ENCODE peak calls at places on chromosomes 13 and 19, in ten cellular contexts. One of them, this sample, is unnamed.

GRCh38 chr13:59459972-59460371 is 703.8 kb downstream of the DIAPH3 start:
- DNase-seq in non-pigmented ciliary epithelial cell: no peak
- DNase-seq in neural crest cell: no peak
- DNase-seq in stimulated activated CD4-positive, alpha-beta T cell treated with anti-CD3 and anti-CD28 coated beads, Interleukin-2, amount 100 ng/mL, for 24 hours: no peak
- DNase-seq in esophagus squamous epithelium: no peak
- DNase-seq in ELR: no peak
- DNase-seq in SW 1271: no peak
- DNase-seq in heart left ventricle: no peak
- DNase-seq in AG04450: no peak
- DNase-seq in left cardiac atrium: no peak
- DNase-seq in this sample: no peak

GRCh38 chr13:50991624-50992610 is 82.3 kb downstream of the RNASEH2B start:
- DNase-seq in esophagus squamous epithelium: no peak
- DNase-seq in left cardiac atrium: no peak
- DNase-seq in non-pigmented ciliary epithelial cell: no peak
- DNase-seq in stimulated activated CD4-positive, alpha-beta T cell treated with anti-CD3 and anti-CD28 coated beads, Interleukin-2, amount 100 ng/mL, for 24 hours: no peak
- DNase-seq in neural crest cell: no peak
- DNase-seq in SW 1271: no peak
- DNase-seq in heart left ventricle: no peak
- DNase-seq in ELR: no peak
- DNase-seq in AG04450: no peak
- DNase-seq in this sample: no peak

GRCh38 chr19:46571495-46571894 is 29.6 kb upstream of the CALM3 start:
- DNase-seq in SW 1271: peak; percentile 6
- DNase-seq in ELR: peak; percentile 46
- DNase-seq in AG04450: no peak
- DNase-seq in left cardiac atrium: no peak
- DNase-seq in stimulated activated CD4-positive, alpha-beta T cell treated with anti-CD3 and anti-CD28 coated beads, Interleukin-2, amount 100 ng/mL, for 24 hours: peak; percentile 12
- DNase-seq in non-pigmented ciliary epithelial cell: no peak
- DNase-seq in heart left ventricle: no peak
- DNase-seq in neural crest cell: peak; percentile 14
- DNase-seq in esophagus squamous epithelium: no peak
- DNase-seq in this sample: no peak

GRCh38 chr19:16378291-16378889 is 53.8 kb downstream of the KLF2 start:
- DNase-seq in esophagus squamous epithelium: no peak
- DNase-seq in stimulated activated CD4-positive, alpha-beta T cell treated with anti-CD3 and anti-CD28 coated beads, Interleukin-2, amount 100 ng/mL, for 24 hours: no peak
- DNase-seq in left cardiac atrium: no peak
- DNase-seq in non-pigmented ciliary epithelial cell: no peak
- DNase-seq in SW 1271: no peak
- DNase-seq in ELR: no peak
- DNase-seq in heart left ventricle: no peak
- DNase-seq in AG04450: no peak
- DNase-seq in neural crest cell: no peak
- DNase-seq in this sample: no peak

GRCh38 chr13:40352385-40352778 is 314.1 kb downstream of the FOXO1 start:
- DNase-seq in non-pigmented ciliary epithelial cell: no peak
- DNase-seq in stimulated activated CD4-positive, alpha-beta T cell treated with anti-CD3 and anti-CD28 coated beads, Interleukin-2, amount 100 ng/mL, for 24 hours: no peak
- DNase-seq in esophagus squamous epithelium: no peak
- DNase-seq in left cardiac atrium: peak; percentile 66
- DNase-seq in ELR: no peak
- DNase-seq in AG04450: no peak
- DNase-seq in neural crest cell: no peak
- DNase-seq in SW 1271: no peak
- DNase-seq in heart left ventricle: peak; percentile 79
- DNase-seq in this sample: no peak

GRCh38 chr19:662207-662961 is 630 bp downstream of the RNF126 start:
- DNase-seq in non-pigmented ciliary epithelial cell: no peak
- DNase-seq in neural crest cell: no peak
- DNase-seq in SW 1271: peak; percentile 15
- DNase-seq in left cardiac atrium: peak; percentile 64
- DNase-seq in esophagus squamous epithelium: no peak
- DNase-seq in ELR: peak; percentile 67
- DNase-seq in heart left ventricle: no peak
- DNase-seq in AG04450: no peak
- DNase-seq in stimulated activated CD4-positive, alpha-beta T cell treated with anti-CD3 and anti-CD28 coated beads, Interleukin-2, amount 100 ng/mL, for 24 hours: peak; percentile 76
- DNase-seq in this sample: no peak

GRCh38 chr19:46825731-46826055 is 25.0 kb downstream of the AP2S1 start:
- DNase-seq in left cardiac atrium: no peak
- DNase-seq in heart left ventricle: no peak
- DNase-seq in stimulated activated CD4-positive, alpha-beta T cell treated with anti-CD3 and anti-CD28 coated beads, Interleukin-2, amount 100 ng/mL, for 24 hours: no peak
- DNase-seq in non-pigmented ciliary epithelial cell: no peak
- DNase-seq in ELR: no peak
- DNase-seq in neural crest cell: no peak
- DNase-seq in AG04450: no peak
- DNase-seq in SW 1271: no peak
- DNase-seq in esophagus squamous epithelium: no peak
- DNase-seq in this sample: no peak

GRCh38 chr19:48461982-48462655 is 6.7 kb downstream of the KCNJ14 start:
- DNase-seq in left cardiac atrium: no peak
- DNase-seq in SW 1271: no peak
- DNase-seq in stimulated activated CD4-positive, alpha-beta T cell treated with anti-CD3 and anti-CD28 coated beads, Interleukin-2, amount 100 ng/mL, for 24 hours: no peak
- DNase-seq in neural crest cell: no peak
- DNase-seq in ELR: peak; percentile 44
- DNase-seq in non-pigmented ciliary epithelial cell: no peak
- DNase-seq in heart left ventricle: no peak
- DNase-seq in esophagus squamous epithelium: no peak
- DNase-seq in AG04450: no peak
- DNase-seq in this sample: no peak

GRCh38 chr13:93473441-93474270 is 247.0 kb downstream of the GPC6 start:
- DNase-seq in ELR: no peak
- DNase-seq in left cardiac atrium: no peak
- DNase-seq in non-pigmented ciliary epithelial cell: no peak
- DNase-seq in SW 1271: no peak
- DNase-seq in heart left ventricle: no peak
- DNase-seq in neural crest cell: no peak
- DNase-seq in AG04450: peak; percentile 43
- DNase-seq in stimulated activated CD4-positive, alpha-beta T cell treated with anti-CD3 and anti-CD28 coated beads, Interleukin-2, amount 100 ng/mL, for 24 hours: no peak
- DNase-seq in esophagus squamous epithelium: no peak
- DNase-seq in this sample: no peak

GRCh38 chr19:18476507-18477041 is 38.6 kb upstream of the ISYNA1 start:
- DNase-seq in esophagus squamous epithelium: no peak
- DNase-seq in ELR: no peak
- DNase-seq in heart left ventricle: no peak
- DNase-seq in neural crest cell: no peak
- DNase-seq in SW 1271: no peak
- DNase-seq in left cardiac atrium: no peak
- DNase-seq in non-pigmented ciliary epithelial cell: no peak
- DNase-seq in AG04450: no peak
- DNase-seq in stimulated activated CD4-positive, alpha-beta T cell treated with anti-CD3 and anti-CD28 coated beads, Interleukin-2, amount 100 ng/mL, for 24 hours: no peak
- DNase-seq in this sample: no peak

GRCh38 chr13:24313449-24313848 is 4.1 kb downstream of the C1QTNF9 start:
- DNase-seq in neural crest cell: no peak
- DNase-seq in stimulated activated CD4-positive, alpha-beta T cell treated with anti-CD3 and anti-CD28 coated beads, Interleukin-2, amount 100 ng/mL, for 24 hours: no peak
- DNase-seq in non-pigmented ciliary epithelial cell: no peak
- DNase-seq in left cardiac atrium: no peak
- DNase-seq in AG04450: no peak
- DNase-seq in esophagus squamous epithelium: no peak
- DNase-seq in ELR: peak; percentile 27
- DNase-seq in heart left ventricle: no peak
- DNase-seq in SW 1271: no peak
- DNase-seq in this sample: no peak

GRCh38 chr19:35436477-35437141 is 11.4 kb upstream of the FFAR2 start:
- DNase-seq in AG04450: no peak
- DNase-seq in SW 1271: peak; percentile 2
- DNase-seq in esophagus squamous epithelium: no peak
- DNase-seq in ELR: peak; percentile 13
- DNase-seq in heart left ventricle: no peak
- DNase-seq in neural crest cell: no peak
- DNase-seq in left cardiac atrium: peak; percentile 35
- DNase-seq in non-pigmented ciliary epithelial cell: no peak
- DNase-seq in stimulated activated CD4-positive, alpha-beta T cell treated with anti-CD3 and anti-CD28 coated beads, Interleukin-2, amount 100 ng/mL, for 24 hours: no peak
- DNase-seq in this sample: no peak

GRCh38 chr19:46745521-46746280 is at the start of gene FKRP:
- DNase-seq in SW 1271: no peak
- DNase-seq in AG04450: no peak
- DNase-seq in stimulated activated CD4-positive, alpha-beta T cell treated with anti-CD3 and anti-CD28 coated beads, Interleukin-2, amount 100 ng/mL, for 24 hours: peak; percentile 51
- DNase-seq in esophagus squamous epithelium: no peak
- DNase-seq in heart left ventricle: peak; percentile 55
- DNase-seq in left cardiac atrium: no peak
- DNase-seq in ELR: peak; percentile 43
- DNase-seq in non-pigmented ciliary epithelial cell: no peak
- DNase-seq in neural crest cell: peak; percentile 17
- DNase-seq in this sample: no peak

GRCh38 chr19:1287622-1288527 is 2.2 kb downstream of the EFNA2 start:
- DNase-seq in SW 1271: no peak
- DNase-seq in AG04450: no peak
- DNase-seq in stimulated activated CD4-positive, alpha-beta T cell treated with anti-CD3 and anti-CD28 coated beads, Interleukin-2, amount 100 ng/mL, for 24 hours: no peak
- DNase-seq in non-pigmented ciliary epithelial cell: no peak
- DNase-seq in left cardiac atrium: no peak
- DNase-seq in esophagus squamous epithelium: no peak
- DNase-seq in heart left ventricle: no peak
- DNase-seq in ELR: no peak
- DNase-seq in neural crest cell: no peak
- DNase-seq in this sample: no peak

GRCh38 chr19:33176670-33177416 is 17.3 kb upstream of the LRP3 start:
- DNase-seq in left cardiac atrium: peak; percentile 97
- DNase-seq in SW 1271: peak; percentile 98
- DNase-seq in neural crest cell: peak; percentile 98
- DNase-seq in ELR: peak; percentile 98
- DNase-seq in esophagus squamous epithelium: peak; percentile 97
- DNase-seq in heart left ventricle: peak; percentile 97
- DNase-seq in AG04450: peak; percentile 98
- DNase-seq in stimulated activated CD4-positive, alpha-beta T cell treated with anti-CD3 and anti-CD28 coated beads, Interleukin-2, amount 100 ng/mL, for 24 hours: peak; percentile 99
- DNase-seq in non-pigmented ciliary epithelial cell: peak; percentile 97
- DNase-seq in this sample: peak; percentile 90

GRCh38 chr13:47291116-47291656 is 394.3 kb upstream of the HTR2A start:
- DNase-seq in stimulated activated CD4-positive, alpha-beta T cell treated with anti-CD3 and anti-CD28 coated beads, Interleukin-2, amount 100 ng/mL, for 24 hours: no peak
- DNase-seq in neural crest cell: no peak
- DNase-seq in non-pigmented ciliary epithelial cell: no peak
- DNase-seq in ELR: no peak
- DNase-seq in left cardiac atrium: no peak
- DNase-seq in esophagus squamous epithelium: no peak
- DNase-seq in SW 1271: no peak
- DNase-seq in AG04450: no peak
- DNase-seq in heart left ventricle: no peak
- DNase-seq in this sample: no peak

GRCh38 chr19:10010247-10010691 is at the start of gene COL5A3:
- DNase-seq in heart left ventricle: peak; percentile 81
- DNase-seq in AG04450: no peak
- DNase-seq in ELR: peak; percentile 30
- DNase-seq in non-pigmented ciliary epithelial cell: no peak
- DNase-seq in neural crest cell: no peak
- DNase-seq in SW 1271: no peak
- DNase-seq in stimulated activated CD4-positive, alpha-beta T cell treated with anti-CD3 and anti-CD28 coated beads, Interleukin-2, amount 100 ng/mL, for 24 hours: no peak
- DNase-seq in esophagus squamous epithelium: no peak
- DNase-seq in left cardiac atrium: peak; percentile 77
- DNase-seq in this sample: no peak

GRCh38 chr13:25375727-25376358 is 4.1 kb downstream of the ATP8A2 start:
- DNase-seq in non-pigmented ciliary epithelial cell: peak; percentile 10
- DNase-seq in ELR: peak; percentile 56
- DNase-seq in SW 1271: peak; percentile 39
- DNase-seq in heart left ventricle: no peak
- DNase-seq in left cardiac atrium: no peak
- DNase-seq in AG04450: peak; percentile 10
- DNase-seq in stimulated activated CD4-positive, alpha-beta T cell treated with anti-CD3 and anti-CD28 coated beads, Interleukin-2, amount 100 ng/mL, for 24 hours: peak; percentile 18
- DNase-seq in neural crest cell: peak; percentile 51
- DNase-seq in esophagus squamous epithelium: no peak
- DNase-seq in this sample: no peak

GRCh38 chr19:50554212-50554611 is 14.0 kb downstream of the LRRC4B start:
- DNase-seq in AG04450: no peak
- DNase-seq in non-pigmented ciliary epithelial cell: no peak
- DNase-seq in stimulated activated CD4-positive, alpha-beta T cell treated with anti-CD3 and anti-CD28 coated beads, Interleukin-2, amount 100 ng/mL, for 24 hours: no peak
- DNase-seq in heart left ventricle: no peak
- DNase-seq in left cardiac atrium: no peak
- DNase-seq in esophagus squamous epithelium: no peak
- DNase-seq in ELR: no peak
- DNase-seq in SW 1271: no peak
- DNase-seq in neural crest cell: no peak
- DNase-seq in this sample: no peak

GRCh38 chr13:31773538-31773937 is 34.2 kb downstream of the RXFP2 start:
- DNase-seq in SW 1271: no peak
- DNase-seq in heart left ventricle: no peak
- DNase-seq in esophagus squamous epithelium: no peak
- DNase-seq in AG04450: no peak
- DNase-seq in stimulated activated CD4-positive, alpha-beta T cell treated with anti-CD3 and anti-CD28 coated beads, Interleukin-2, amount 100 ng/mL, for 24 hours: no peak
- DNase-seq in left cardiac atrium: no peak
- DNase-seq in non-pigmented ciliary epithelial cell: peak; percentile 62
- DNase-seq in ELR: peak; percentile 93
- DNase-seq in neural crest cell: no peak
- DNase-seq in this sample: no peak

GRCh38 chr19:30719189-30719990 is 347.2 kb downstream of the ZNF536 start:
- DNase-seq in non-pigmented ciliary epithelial cell: no peak
- DNase-seq in esophagus squamous epithelium: no peak
- DNase-seq in SW 1271: no peak
- DNase-seq in AG04450: no peak
- DNase-seq in left cardiac atrium: peak; percentile 79
- DNase-seq in heart left ventricle: peak; percentile 79
- DNase-seq in ELR: peak; percentile 7
- DNase-seq in stimulated activated CD4-positive, alpha-beta T cell treated with anti-CD3 and anti-CD28 coated beads, Interleukin-2, amount 100 ng/mL, for 24 hours: peak; percentile 27
- DNase-seq in neural crest cell: peak; percentile 22
- DNase-seq in this sample: no peak

GRCh38 chr19:44878119-44878865 is 12.8 kb upstream of the TOMM40 start:
- DNase-seq in non-pigmented ciliary epithelial cell: no peak
- DNase-seq in stimulated activated CD4-positive, alpha-beta T cell treated with anti-CD3 and anti-CD28 coated beads, Interleukin-2, amount 100 ng/mL, for 24 hours: no peak
- DNase-seq in left cardiac atrium: no peak
- DNase-seq in neural crest cell: no peak
- DNase-seq in AG04450: no peak
- DNase-seq in esophagus squamous epithelium: no peak
- DNase-seq in SW 1271: no peak
- DNase-seq in heart left ventricle: peak; percentile 23
- DNase-seq in ELR: no peak
- DNase-seq in this sample: no peak

GRCh38 chr13:25901460-25902376 is 150.1 kb downstream of the SHISA2 start:
- DNase-seq in heart left ventricle: no peak
- DNase-seq in stimulated activated CD4-positive, alpha-beta T cell treated with anti-CD3 and anti-CD28 coated beads, Interleukin-2, amount 100 ng/mL, for 24 hours: no peak
- DNase-seq in SW 1271: peak; percentile 6
- DNase-seq in ELR: peak; percentile 90
- DNase-seq in AG04450: no peak
- DNase-seq in non-pigmented ciliary epithelial cell: peak; percentile 92
- DNase-seq in esophagus squamous epithelium: no peak
- DNase-seq in left cardiac atrium: no peak
- DNase-seq in neural crest cell: no peak
- DNase-seq in this sample: peak; percentile 49

GRCh38 chr19:30118221-30118620 is 176.2 kb downstream of the URI1 start:
- DNase-seq in ELR: no peak
- DNase-seq in esophagus squamous epithelium: no peak
- DNase-seq in non-pigmented ciliary epithelial cell: no peak
- DNase-seq in left cardiac atrium: no peak
- DNase-seq in heart left ventricle: no peak
- DNase-seq in neural crest cell: no peak
- DNase-seq in AG04450: no peak
- DNase-seq in stimulated activated CD4-positive, alpha-beta T cell treated with anti-CD3 and anti-CD28 coated beads, Interleukin-2, amount 100 ng/mL, for 24 hours: no peak
- DNase-seq in SW 1271: no peak
- DNase-seq in this sample: no peak

GRCh38 chr19:39474139-39474620 is 6.5 kb upstream of the TIMM50 start:
- DNase-seq in stimulated activated CD4-positive, alpha-beta T cell treated with anti-CD3 and anti-CD28 coated beads, Interleukin-2, amount 100 ng/mL, for 24 hours: peak; percentile 78
- DNase-seq in AG04450: no peak
- DNase-seq in heart left ventricle: peak; percentile 45
- DNase-seq in ELR: peak; percentile 40
- DNase-seq in SW 1271: no peak
- DNase-seq in left cardiac atrium: peak; percentile 69
- DNase-seq in neural crest cell: peak; percentile 82
- DNase-seq in esophagus squamous epithelium: no peak
- DNase-seq in non-pigmented ciliary epithelial cell: no peak
- DNase-seq in this sample: no peak

GRCh38 chr13:34857561-34857960 is 84.5 kb upstream of the NBEA start:
- DNase-seq in esophagus squamous epithelium: no peak
- DNase-seq in stimulated activated CD4-positive, alpha-beta T cell treated with anti-CD3 and anti-CD28 coated beads, Interleukin-2, amount 100 ng/mL, for 24 hours: no peak
- DNase-seq in neural crest cell: no peak
- DNase-seq in heart left ventricle: no peak
- DNase-seq in non-pigmented ciliary epithelial cell: no peak
- DNase-seq in left cardiac atrium: no peak
- DNase-seq in SW 1271: no peak
- DNase-seq in AG04450: no peak
- DNase-seq in ELR: no peak
- DNase-seq in this sample: no peak

GRCh38 chr13:27132538-27132937 is 39.1 kb downstream of the USP12 start:
- DNase-seq in esophagus squamous epithelium: no peak
- DNase-seq in AG04450: no peak
- DNase-seq in neural crest cell: no peak
- DNase-seq in stimulated activated CD4-positive, alpha-beta T cell treated with anti-CD3 and anti-CD28 coated beads, Interleukin-2, amount 100 ng/mL, for 24 hours: no peak
- DNase-seq in ELR: no peak
- DNase-seq in SW 1271: no peak
- DNase-seq in heart left ventricle: no peak
- DNase-seq in left cardiac atrium: no peak
- DNase-seq in non-pigmented ciliary epithelial cell: no peak
- DNase-seq in this sample: no peak

GRCh38 chr13:95713651-95714050 is 36.7 kb downstream of the DNAJC3 start:
- DNase-seq in left cardiac atrium: no peak
- DNase-seq in AG04450: no peak
- DNase-seq in heart left ventricle: no peak
- DNase-seq in stimulated activated CD4-positive, alpha-beta T cell treated with anti-CD3 and anti-CD28 coated beads, Interleukin-2, amount 100 ng/mL, for 24 hours: no peak
- DNase-seq in ELR: peak; percentile 44
- DNase-seq in neural crest cell: no peak
- DNase-seq in SW 1271: no peak
- DNase-seq in esophagus squamous epithelium: no peak
- DNase-seq in non-pigmented ciliary epithelial cell: no peak
- DNase-seq in this sample: no peak